ENCODE peak calls at places on chromosomes 13 and 19, in seven cellular contexts. One of them, this sample, is unnamed.

GRCh38 chr19:38650911-38651584 is 3.6 kb downstream of the ACTN4 start:
- DNase-seq in cardiac fibroblast: peak
- DNase-seq in cardiac muscle cell: no peak
- DNase-seq in RWPE1: peak
- DNase-seq in left ventricle myocardium inferior: no peak
- DNase-seq in glutamatergic neuron: no peak
- DNase-seq in psoas muscle: no peak
- DNase-seq in this sample: no peak

GRCh38 chr13:41917641-41918040 is 43.3 kb downstream of the VWA8 start:
- DNase-seq in glutamatergic neuron: no peak
- DNase-seq in RWPE1: no peak
- DNase-seq in psoas muscle: no peak
- DNase-seq in cardiac muscle cell: no peak
- DNase-seq in cardiac fibroblast: peak
- DNase-seq in left ventricle myocardium inferior: no peak
- DNase-seq in this sample: no peak

GRCh38 chr13:98451676-98452105 is 125.2 kb downstream of the STK24 start:
- DNase-seq in psoas muscle: peak
- DNase-seq in RWPE1: no peak
- DNase-seq in left ventricle myocardium inferior: peak
- DNase-seq in cardiac fibroblast: peak
- DNase-seq in cardiac muscle cell: no peak
- DNase-seq in glutamatergic neuron: peak
- DNase-seq in this sample: no peak

GRCh38 chr13:37681295-37682032 is 82.9 kb upstream of the POSTN start:
- DNase-seq in glutamatergic neuron: no peak
- DNase-seq in RWPE1: no peak
- DNase-seq in left ventricle myocardium inferior: no peak
- DNase-seq in psoas muscle: no peak
- DNase-seq in cardiac fibroblast: peak
- DNase-seq in cardiac muscle cell: no peak
- DNase-seq in this sample: no peak

GRCh38 chr13:29619995-29620394 is 24.5 kb upstream of the SLC7A1 start:
- DNase-seq in left ventricle myocardium inferior: no peak
- DNase-seq in cardiac muscle cell: no peak
- DNase-seq in RWPE1: peak
- DNase-seq in psoas muscle: no peak
- DNase-seq in cardiac fibroblast: no peak
- DNase-seq in glutamatergic neuron: no peak
- DNase-seq in this sample: no peak

GRCh38 chr13:85719749-85720148 is 79.5 kb downstream of the SLITRK6 start:
- DNase-seq in RWPE1: no peak
- DNase-seq in glutamatergic neuron: no peak
- DNase-seq in cardiac muscle cell: no peak
- DNase-seq in cardiac fibroblast: no peak
- DNase-seq in left ventricle myocardium inferior: no peak
- DNase-seq in psoas muscle: no peak
- DNase-seq in this sample: no peak

GRCh38 chr19:4815426-4816387 is 15.8 kb downstream of the TICAM1 start:
- DNase-seq in glutamatergic neuron: peak
- DNase-seq in RWPE1: peak
- DNase-seq in cardiac muscle cell: peak
- DNase-seq in cardiac fibroblast: peak
- DNase-seq in psoas muscle: peak
- DNase-seq in left ventricle myocardium inferior: peak
- DNase-seq in this sample: peak

GRCh38 chr19:38513762-38514167 is 80.3 kb downstream of the RYR1 start:
- DNase-seq in cardiac muscle cell: no peak
- DNase-seq in left ventricle myocardium inferior: no peak
- DNase-seq in psoas muscle: no peak
- DNase-seq in RWPE1: no peak
- DNase-seq in cardiac fibroblast: no peak
- DNase-seq in glutamatergic neuron: no peak
- DNase-seq in this sample: no peak

GRCh38 chr13:109715902-109716301 is 70.5 kb downstream of the IRS2 start:
- DNase-seq in cardiac fibroblast: peak
- DNase-seq in psoas muscle: peak
- DNase-seq in glutamatergic neuron: no peak
- DNase-seq in RWPE1: no peak
- DNase-seq in left ventricle myocardium inferior: no peak
- DNase-seq in cardiac muscle cell: peak
- DNase-seq in this sample: no peak

GRCh38 chr13:94309997-94310842 is 169.3 kb downstream of the DCT start:
- DNase-seq in cardiac fibroblast: peak
- DNase-seq in RWPE1: peak
- DNase-seq in cardiac muscle cell: no peak
- DNase-seq in left ventricle myocardium inferior: no peak
- DNase-seq in psoas muscle: no peak
- DNase-seq in glutamatergic neuron: no peak
- DNase-seq in this sample: no peak

GRCh38 chr19:10278935-10279334 is 7.8 kb upstream of the ICAM4 start:
- DNase-seq in psoas muscle: no peak
- DNase-seq in cardiac fibroblast: no peak
- DNase-seq in glutamatergic neuron: no peak
- DNase-seq in left ventricle myocardium inferior: no peak
- DNase-seq in RWPE1: no peak
- DNase-seq in cardiac muscle cell: no peak
- DNase-seq in this sample: no peak

GRCh38 chr19:18021121-18021755 is 13.3 kb downstream of the ARRDC2 start:
- DNase-seq in psoas muscle: peak
- DNase-seq in left ventricle myocardium inferior: peak
- DNase-seq in glutamatergic neuron: no peak
- DNase-seq in cardiac fibroblast: peak
- DNase-seq in cardiac muscle cell: no peak
- DNase-seq in RWPE1: peak
- DNase-seq in this sample: no peak

GRCh38 chr13:54593504-54593903 is 1564.9 kb downstream of the OLFM4 start:
- DNase-seq in psoas muscle: no peak
- DNase-seq in glutamatergic neuron: no peak
- DNase-seq in cardiac muscle cell: no peak
- DNase-seq in cardiac fibroblast: no peak
- DNase-seq in RWPE1: no peak
- DNase-seq in left ventricle myocardium inferior: no peak
- DNase-seq in this sample: no peak

GRCh38 chr13:45219938-45220375 is 19.1 kb upstream of the KCTD4 start:
- DNase-seq in glutamatergic neuron: no peak
- DNase-seq in left ventricle myocardium inferior: no peak
- DNase-seq in cardiac muscle cell: no peak
- DNase-seq in cardiac fibroblast: peak
- DNase-seq in RWPE1: peak
- DNase-seq in psoas muscle: no peak
- DNase-seq in this sample: no peak

GRCh38 chr13:107834717-107835116 is 380.6 kb downstream of the LIG4 start:
- DNase-seq in RWPE1: no peak
- DNase-seq in left ventricle myocardium inferior: no peak
- DNase-seq in glutamatergic neuron: no peak
- DNase-seq in cardiac fibroblast: peak
- DNase-seq in psoas muscle: no peak
- DNase-seq in cardiac muscle cell: no peak
- DNase-seq in this sample: no peak

DNA sequence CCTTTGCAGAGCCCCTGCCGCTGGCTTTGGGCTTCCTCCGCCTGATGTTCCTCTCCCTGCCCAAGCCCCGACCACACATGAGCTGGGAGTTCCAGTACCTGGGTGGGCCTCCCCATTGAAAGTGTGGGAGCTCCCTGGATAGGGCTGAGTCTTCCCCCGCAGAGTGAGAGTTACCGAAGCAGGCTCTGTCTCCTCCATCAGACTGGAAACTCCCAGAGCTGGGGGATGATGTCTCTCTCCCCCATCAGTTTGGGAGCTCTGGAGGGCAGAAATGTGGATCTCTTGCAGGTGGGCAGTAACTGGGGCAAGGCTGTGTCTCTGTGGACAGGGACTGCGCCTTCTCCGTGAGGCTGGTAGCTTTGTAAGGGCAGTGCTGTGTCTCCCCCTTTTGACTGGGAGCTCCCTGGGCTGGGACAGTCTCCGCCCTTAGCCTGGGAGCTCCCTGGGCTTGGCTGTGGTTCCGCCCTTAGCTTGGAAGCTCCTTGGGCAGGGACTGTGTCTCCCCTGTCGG is 767 bp downstream of the DCAF15 start:
- DNase-seq in RWPE1: peak
- DNase-seq in psoas muscle: no peak
- DNase-seq in glutamatergic neuron: no peak
- DNase-seq in left ventricle myocardium inferior: no peak
- DNase-seq in cardiac muscle cell: no peak
- DNase-seq in cardiac fibroblast: peak
- DNase-seq in this sample: no peak
- TF ChIP-seq CTCF in RWPE1: no peak
- TF ChIP-seq CTCF in psoas muscle: no peak
- TF ChIP-seq CTCF in glutamatergic neuron: no peak
- TF ChIP-seq CTCF in left ventricle myocardium inferior: no peak
- TF ChIP-seq CTCF in cardiac muscle cell: peak
- TF ChIP-seq CTCF in cardiac fibroblast: no peak
- TF ChIP-seq CTCF in this sample: no peak

GRCh38 chr13:80475718-80476117 is 134.8 kb upstream of the SPRY2 start:
- DNase-seq in glutamatergic neuron: no peak
- DNase-seq in psoas muscle: no peak
- DNase-seq in cardiac muscle cell: no peak
- DNase-seq in cardiac fibroblast: no peak
- DNase-seq in RWPE1: no peak
- DNase-seq in left ventricle myocardium inferior: no peak
- DNase-seq in this sample: no peak
- TF ChIP-seq CTCF in glutamatergic neuron: no peak
- TF ChIP-seq CTCF in psoas muscle: no peak
- TF ChIP-seq CTCF in cardiac muscle cell: no peak
- TF ChIP-seq CTCF in cardiac fibroblast: no peak
- TF ChIP-seq CTCF in RWPE1: no peak
- TF ChIP-seq CTCF in left ventricle myocardium inferior: no peak
- TF ChIP-seq CTCF in this sample: no peak

DNA sequence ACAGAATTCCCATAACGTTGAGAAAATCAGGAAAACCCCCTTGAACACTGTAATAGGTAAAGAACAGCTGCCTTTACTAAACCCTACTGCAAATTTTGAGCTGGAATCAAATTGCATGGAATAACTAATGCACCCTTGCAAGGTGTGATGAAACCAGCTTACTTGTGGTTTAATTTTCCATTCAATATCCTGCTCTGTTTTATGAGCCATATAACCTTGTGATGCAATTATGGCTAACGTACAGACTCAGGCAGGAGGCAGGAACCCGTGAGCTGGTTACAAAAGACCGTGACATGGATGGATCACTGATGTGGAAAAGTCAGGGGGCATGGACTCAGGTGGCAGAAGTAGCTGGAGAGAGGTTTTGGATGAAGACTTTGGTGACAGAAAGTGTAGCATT is 438.6 kb downstream of the COG6 start:
- DNase-seq in cardiac muscle cell: no peak
- DNase-seq in psoas muscle: no peak
- DNase-seq in RWPE1: no peak
- DNase-seq in glutamatergic neuron: no peak
- DNase-seq in left ventricle myocardium inferior: no peak
- DNase-seq in cardiac fibroblast: no peak
- DNase-seq in this sample: no peak
- TF ChIP-seq CTCF in cardiac muscle cell: no peak
- TF ChIP-seq CTCF in psoas muscle: no peak
- TF ChIP-seq CTCF in RWPE1: no peak
- TF ChIP-seq CTCF in glutamatergic neuron: no peak
- TF ChIP-seq CTCF in left ventricle myocardium inferior: no peak
- TF ChIP-seq CTCF in cardiac fibroblast: no peak
- TF ChIP-seq CTCF in this sample: no peak

GRCh38 chr13:27619711-27620376 is 485 bp downstream of the LNX2 start:
- DNase-seq in left ventricle myocardium inferior: peak
- DNase-seq in glutamatergic neuron: peak
- DNase-seq in RWPE1: no peak
- DNase-seq in cardiac muscle cell: no peak
- DNase-seq in cardiac fibroblast: peak
- DNase-seq in psoas muscle: peak
- DNase-seq in this sample: no peak
- TF ChIP-seq CTCF in left ventricle myocardium inferior: peak
- TF ChIP-seq CTCF in glutamatergic neuron: no peak
- TF ChIP-seq CTCF in RWPE1: peak
- TF ChIP-seq CTCF in cardiac muscle cell: peak
- TF ChIP-seq CTCF in cardiac fibroblast: no peak
- TF ChIP-seq CTCF in psoas muscle: peak
- TF ChIP-seq CTCF in this sample: no peak